ENCODE peak calls at places on chromosomes 7 and 10, in six cellular contexts. X is T-helper 17 cell, F is natural killer cell, M is Right ventricle myocardium inferior, A is gastroesophageal sphincter, Q is left ventricle myocardium superior. C is an unnamed sample.
A peak's percentile ranks its signal among the peaks of the same experiment; 100 is the strongest.

GRCh38 chr10:2019281-2019680 is 282.0 kb upstream of the ADARB2 start:
- ATAC-seq in X (no peak), F (no peak), M (no peak), A (no peak), Q (no peak), C (no peak)

GRCh38 chr7:158473238-158473637 is 114.4 kb downstream of the PTPRN2 start:
- ATAC-seq in X (no peak), F (no peak), M (no peak), A (no peak), Q (peak; percentile 40), C (no peak)

GRCh38 chr7:98944386-98944785 is 66.1 kb downstream of the TRRAP start:
- ATAC-seq in X (no peak), F (no peak), M (no peak), A (no peak), Q (no peak), C (no peak)

GRCh38 chr10:127776816-127777215 is 39.8 kb downstream of the FOXI2 start:
- ATAC-seq in X (no peak), F (no peak), M (no peak), A (no peak), Q (no peak), C (no peak)

GRCh38 chr10:133091316-133091715 is 3.6 kb downstream of the ADGRA1 start:
- ATAC-seq in X (no peak), F (no peak), M (no peak), A (no peak), Q (no peak), C (no peak)

GRCh38 chr7:105028004-105028403 is 14.0 kb downstream of the KMT2E start:
- ATAC-seq in X (no peak), F (peak; percentile 31), M (no peak), A (no peak), Q (peak; percentile 16), C (peak; percentile 84)

GRCh38 chr10:46539596-46540411 is 16.7 kb downstream of the GPRIN2 start:
- ATAC-seq in X (no peak), F (no peak), M (no peak), A (peak; percentile 44), Q (no peak), C (no peak)

GRCh38 chr10:136465-136762 is 1.2 kb downstream of the ZMYND11 start:
- ATAC-seq in X (no peak), F (peak; percentile 22), M (peak; percentile 13), A (no peak), Q (peak; percentile 12), C (peak; percentile 37)

GRCh38 chr10:98472171-98472570 is 25.4 kb upstream of the HPS1 start:
- ATAC-seq in X (no peak), F (no peak), M (no peak), A (no peak), Q (no peak), C (no peak)

GRCh38 chr7:4776160-4776623 is 769 bp downstream of the AP5Z1 start:
- ATAC-seq in X (no peak), F (no peak), M (no peak), A (no peak), Q (no peak), C (no peak)

C was measured in stimulated activated memory B cell treated with anti-CD40 and anti-IgM and Interleukin-4, amounts not matched to agents 10 μg/mL and 1 μg/mL and 100 μg/mL, for 72 hours.